ENCODE peak calls at places on chromosome 14, in four cellular contexts. O is NCI-H2081; C is NCI-H1105; H is stimulated activated CD4-positive, alpha-beta T cell treated with anti-CD3 and anti-CD28 coated beads, Interleukin-1b, Interleukin-23, amount 100 ng/mL, for 1 hour. W is an unnamed sample.

GRCh38 chr14:29236401-29236800 is 469.8 kb downstream of the FOXG1 start:
- DNase-seq in O (no peak), C (no peak), H (no peak), W (no peak)

GRCh38 chr14:100486025-100486828 is 101.0 kb downstream of the BEGAIN start:
- DNase-seq in O (peak; percentile 70), C (no peak), H (peak; percentile 10), W (peak; percentile 87)

GRCh38 chr14:54786191-54786755 is 116.4 kb downstream of the GCH1 start:
- DNase-seq in O (no peak), C (no peak), H (no peak), W (no peak)

GRCh38 chr14:100875861-100876590 is 27.5 kb downstream of the RTL1 start:
- DNase-seq in O (no peak), C (no peak), H (no peak), W (no peak)

GRCh38 chr14:103825103-103825502 is 22.3 kb downstream of the PPP1R13B start:
- DNase-seq in O (no peak), C (no peak), H (no peak), W (no peak)

GRCh38 chr14:104865069-104865630 is at the start of gene CEP170B:
- DNase-seq in O (no peak), C (peak; percentile 43), H (peak; percentile 26), W (peak; percentile 26)

GRCh38 chr14:21475767-21476525 is 813 bp downstream of the RAB2B start:
- DNase-seq in O (no peak), C (no peak), H (no peak), W (no peak)

GRCh38 chr14:58104808-58105207 is 47.2 kb downstream of the ARMH4 start:
- DNase-seq in O (no peak), C (no peak), H (no peak), W (no peak)

GRCh38 chr14:54683882-54684794 is 117.2 kb downstream of the SAMD4A start:
- DNase-seq in O (no peak), C (no peak), H (no peak), W (no peak)

GRCh38 chr14:89029961-89030694 is 205.7 kb downstream of the TTC8 start:
- DNase-seq in O (no peak), C (no peak), H (no peak), W (no peak)

GRCh38 chr14:36161781-36162180 is 14.7 kb downstream of the PTCSC3 start:
- DNase-seq in O (no peak), C (no peak), H (no peak), W (no peak)

GRCh38 chr14:101495284-101495683 is 66.0 kb upstream of the DIO3 start:
- DNase-seq in O (no peak), C (no peak), H (no peak), W (no peak)

GRCh38 chr14:104724407-104724980 is 465 bp downstream of the ADSS1 start:
- DNase-seq in O (no peak), C (no peak), H (no peak), W (no peak)

GRCh38 chr14:24334431-24335271 is at the start of gene ADCY4:
- DNase-seq in O (no peak), C (no peak), H (no peak), W (peak; percentile 51)

GRCh38 chr14:90557516-90557915 is 160.7 kb downstream of the CALM1 start:
- DNase-seq in O (no peak), C (no peak), H (no peak), W (no peak)

GRCh38 chr14:54901380-54902142 is 1.1 kb downstream of the GCH1 start:
- DNase-seq in O (no peak), C (peak; percentile 22), H (no peak), W (no peak)

GRCh38 chr14:69105326-69105725 is 47.6 kb downstream of the DCAF5 start:
- DNase-seq in O (no peak), C (no peak), H (no peak), W (no peak)

GRCh38 chr14:69963966-69964365 is 84.8 kb downstream of the SMOC1 start:
- DNase-seq in O (no peak), C (no peak), H (no peak), W (no peak)

GRCh38 chr14:91269076-91269991 is 24.8 kb upstream of the GPR68 start:
- DNase-seq in O (no peak), C (no peak), H (no peak), W (no peak)

GRCh38 chr14:51607677-51608076 is 44.0 kb upstream of the FRMD6 start:
- DNase-seq in O (no peak), C (no peak), H (no peak), W (no peak)

GRCh38 chr14:87732562-87732961 is 260.4 kb downstream of the GALC start:
- DNase-seq in O (no peak), C (no peak), H (no peak), W (no peak)

GRCh38 chr14:65961004-65961403 is 525.2 kb upstream of the CCDC196 start:
- DNase-seq in O (no peak), C (peak; percentile 19), H (peak; percentile 63), W (peak; percentile 75)

GRCh38 chr14:101064718-101065117 is 161.2 kb upstream of the RTL1 start:
- DNase-seq in O (no peak), C (no peak), H (no peak), W (no peak)

GRCh38 chr14:69287096-69287991 is 27.4 kb downstream of the GALNT16 start:
- DNase-seq in O (no peak), C (no peak), H (no peak), W (no peak)

GRCh38 chr14:22553445-22553844 is 35.6 kb downstream of the DAD1 start:
- DNase-seq in O (no peak), C (no peak), H (no peak), W (no peak)

GRCh38 chr14:75306917-75307699 is 28.5 kb downstream of the FOS start:
- DNase-seq in O (peak; percentile 37), C (peak; percentile 31), H (no peak), W (no peak)

GRCh38 chr14:69887740-69888657 is 8.8 kb downstream of the SMOC1 start:
- DNase-seq in O (no peak), C (no peak), H (no peak), W (no peak)

GRCh38 chr14:21023174-21023573 is 1.7 kb downstream of the NDRG2 start:
- DNase-seq in O (no peak), C (no peak), H (no peak), W (peak; percentile 21)